ENCODE peak calls at places on chromosome 14, in nine cellular contexts. H is adrenal gland, O is A549, C is RWPE2, A is gastrocnemius medialis, J is ascending aorta, Z is mammary epithelial cell, G is cardiac muscle cell, E is neural progenitor cell. U is an unnamed sample.

GRCh38 chr14:68916358-68916757 is 62.7 kb downstream of the ACTN1 start:
- DNase-seq in C (no peak), H (no peak), O (no peak), A (no peak), J (no peak), G (no peak), Z (no peak), E (no peak), U (no peak)

GRCh38 chr14:86838363-86838762 is 1154.6 kb downstream of the GALC start:
- DNase-seq in O (no peak), G (no peak), E (no peak), Z (no peak), C (no peak), J (no peak), A (no peak), H (no peak), U (no peak)

GRCh38 chr14:68808696-68809095 is 15.8 kb upstream of the ZFP36L1 start:
- DNase-seq in A (no peak), Z (no peak), C (peak), G (no peak), H (peak), E (no peak), O (no peak), J (no peak), U (no peak)

GRCh38 chr14:73633517-73634332 is 11.1 kb upstream of the DNAL1 start:
- DNase-seq in G (peak), O (peak), Z (peak), E (peak), J (no peak), H (peak), A (peak), C (no peak), U (peak)

GRCh38 chr14:52950898-52951729 is at the start of gene FERMT2:
- DNase-seq in Z (peak), E (peak), A (peak), O (peak), C (peak), H (peak), G (peak), J (peak), U (peak)

GRCh38 chr14:99701260-99701659 is 17.2 kb downstream of the CYP46A1 start:
- DNase-seq in H (no peak), O (no peak), A (no peak), J (no peak), E (no peak), Z (no peak), C (no peak), G (no peak), U (no peak)

GRCh38 chr14:81343701-81344100 is 56.4 kb downstream of the STON2 start:
- DNase-seq in C (no peak), J (no peak), A (no peak), Z (no peak), E (no peak), G (no peak), O (no peak), H (no peak), U (no peak)

GRCh38 chr14:106442857-106443256 is 916.5 kb downstream of the TMEM121 start:
- DNase-seq in H (no peak), Z (no peak), C (no peak), A (no peak), J (no peak), E (no peak), O (no peak), G (no peak), U (no peak)

GRCh38 chr14:51533160-51533559 is 118.5 kb upstream of the FRMD6 start:
- DNase-seq in J (no peak), Z (peak), C (peak), E (no peak), H (no peak), G (no peak), O (no peak), A (no peak), U (peak)

GRCh38 chr14:50452979-50453705 is 56.5 kb upstream of the CDKL1 start:
- DNase-seq in H (no peak), C (no peak), E (no peak), A (no peak), G (peak), J (no peak), O (no peak), Z (peak), U (peak)

GRCh38 chr14:93081875-93082570 is 33.7 kb downstream of the ITPK1 start:
- DNase-seq in Z (no peak), C (no peak), J (no peak), G (no peak), E (no peak), A (no peak), O (no peak), H (no peak), U (no peak)

GRCh38 chr14:68810173-68811153 is 17.6 kb upstream of the ZFP36L1 start:
- DNase-seq in G (no peak), A (no peak), C (peak), E (no peak), Z (no peak), J (no peak), H (peak), O (no peak), U (no peak)

GRCh38 chr14:69980457-69981414 is 101.5 kb downstream of the SMOC1 start:
- DNase-seq in G (peak), H (no peak), E (peak), Z (peak), O (no peak), A (no peak), J (no peak), C (no peak), U (peak)

GRCh38 chr14:81221579-81222102 is 882 bp upstream of the GTF2A1 start:
- DNase-seq in E (no peak), O (no peak), J (no peak), C (no peak), A (no peak), H (peak), Z (no peak), G (peak), U (no peak)

GRCh38 chr14:34227834-34228662 is 234.0 kb downstream of the SPTSSA start:
- DNase-seq in Z (peak), A (peak), E (peak), C (no peak), O (peak), G (peak), J (no peak), H (peak), U (peak)

GRCh38 chr14:104887623-104888488 is 22.8 kb downstream of the CEP170B start:
- DNase-seq in C (peak), G (no peak), J (no peak), H (no peak), E (no peak), A (no peak), O (no peak), Z (no peak), U (no peak)

GRCh38 chr14:28101992-28102391 is 664.6 kb upstream of the FOXG1 start:
- DNase-seq in O (no peak), A (no peak), G (no peak), J (no peak), Z (no peak), E (no peak), H (no peak), C (no peak), U (no peak)

GRCh38 chr14:93954516-93954830 is 21.9 kb downstream of the ASB2 start:
- DNase-seq in J (no peak), C (no peak), A (no peak), G (no peak), O (no peak), Z (no peak), E (no peak), H (no peak), U (no peak)

GRCh38 chr14:62064741-62065323 is 302.6 kb downstream of the SNAPC1 start:
- DNase-seq in G (no peak), Z (no peak), J (no peak), A (no peak), E (no peak), H (no peak), O (no peak), C (no peak), U (no peak)

GRCh38 chr14:78933948-78934524 is 763.9 kb downstream of the NRXN3 start:
- DNase-seq in C (no peak), A (no peak), E (peak), J (no peak), H (no peak), G (peak), O (peak), Z (peak), U (peak)

GRCh38 chr14:101178184-101179072 is 274.9 kb upstream of the RTL1 start:
- DNase-seq in Z (no peak), A (no peak), C (no peak), H (peak), J (no peak), O (no peak), G (no peak), E (no peak), U (no peak)

GRCh38 chr14:101087614-101088394 is 184.3 kb upstream of the RTL1 start:
- DNase-seq in C (no peak), A (no peak), H (peak), J (no peak), O (no peak), Z (no peak), E (no peak), G (peak), U (no peak)

GRCh38 chr14:73725116-73726024 is 11.2 kb upstream of the PNMA1 start:
- DNase-seq in J (no peak), G (peak), O (no peak), E (no peak), A (peak), Z (no peak), C (peak), H (peak), U (no peak)

GRCh38 chr14:56754966-56755365 is 55.3 kb downstream of the OTX2 start:
- DNase-seq in E (no peak), J (no peak), G (no peak), Z (no peak), C (no peak), A (no peak), H (no peak), O (no peak), U (no peak)

DNA sequence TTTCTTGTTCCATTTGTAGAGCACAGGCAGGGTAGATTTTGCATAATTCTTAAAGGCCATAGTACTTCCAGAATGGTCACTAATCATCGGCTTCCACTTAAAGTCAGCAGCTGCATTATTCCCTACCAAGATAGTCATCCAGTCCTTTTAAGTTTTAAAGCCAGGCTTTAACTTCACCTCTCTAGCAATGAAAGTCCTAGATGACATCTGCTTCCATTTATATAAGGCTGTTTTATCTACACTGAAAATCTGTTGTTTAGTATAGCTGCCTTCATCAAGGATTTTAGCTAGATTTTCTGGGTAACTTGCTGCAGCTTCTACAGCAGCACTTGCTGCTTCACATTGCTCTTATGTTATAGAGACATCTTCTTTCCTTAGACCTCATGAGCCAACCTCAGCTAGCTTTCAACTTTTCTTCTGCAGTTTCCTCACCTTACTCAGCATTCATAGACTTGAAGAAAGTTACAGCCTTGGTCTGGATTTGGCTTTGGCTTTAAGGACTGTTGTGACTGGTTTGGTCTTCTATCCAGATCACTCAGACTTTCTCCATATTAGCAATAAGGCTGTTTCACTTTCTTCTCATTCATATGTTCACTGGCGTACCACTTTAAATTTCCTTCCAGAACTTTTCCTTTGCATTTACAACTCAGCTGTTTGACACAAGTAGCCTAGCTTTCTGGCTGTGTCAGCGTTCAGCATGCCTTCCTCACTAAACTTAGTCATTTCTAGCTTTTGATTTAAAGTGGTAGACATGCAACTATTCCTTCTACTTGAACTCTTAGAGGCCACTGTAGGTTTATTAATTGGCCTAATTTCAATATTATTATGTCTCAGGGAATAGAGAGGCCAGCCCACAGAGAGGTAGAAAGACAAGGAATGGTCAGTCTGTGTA is 209.9 kb upstream of the GARIN2 start:
- DNase-seq in O (no peak), J (no peak), H (no peak), Z (no peak), E (no peak), G (no peak), A (no peak), C (no peak), U (no peak)
- TF ChIP-seq CTCF in O (no peak), J (no peak), H (no peak), Z (no peak), E (no peak), G (no peak), A (no peak), C (no peak), U (no peak)

GRCh38 chr14:102605026-102605425 is 12.6 kb downstream of the RCOR1 start:
- DNase-seq in Z (peak), C (no peak), E (no peak), O (no peak), H (no peak), G (no peak), A (no peak), J (no peak), U (peak)

GRCh38 chr14:102604183-102604582 is 11.7 kb downstream of the RCOR1 start:
- DNase-seq in Z (no peak), A (no peak), O (no peak), E (no peak), J (no peak), G (no peak), H (no peak), C (no peak), U (no peak)

GRCh38 chr14:102602421-102603292 is 10.2 kb downstream of the RCOR1 start:
- DNase-seq in Z (no peak), H (no peak), G (no peak), A (no peak), E (no peak), O (no peak), C (no peak), J (no peak), U (no peak)

GRCh38 chr14:102601378-102601925 is 9.0 kb downstream of the RCOR1 start:
- DNase-seq in O (no peak), C (no peak), J (no peak), H (no peak), E (no peak), A (no peak), G (no peak), Z (no peak), U (no peak)

DNA sequence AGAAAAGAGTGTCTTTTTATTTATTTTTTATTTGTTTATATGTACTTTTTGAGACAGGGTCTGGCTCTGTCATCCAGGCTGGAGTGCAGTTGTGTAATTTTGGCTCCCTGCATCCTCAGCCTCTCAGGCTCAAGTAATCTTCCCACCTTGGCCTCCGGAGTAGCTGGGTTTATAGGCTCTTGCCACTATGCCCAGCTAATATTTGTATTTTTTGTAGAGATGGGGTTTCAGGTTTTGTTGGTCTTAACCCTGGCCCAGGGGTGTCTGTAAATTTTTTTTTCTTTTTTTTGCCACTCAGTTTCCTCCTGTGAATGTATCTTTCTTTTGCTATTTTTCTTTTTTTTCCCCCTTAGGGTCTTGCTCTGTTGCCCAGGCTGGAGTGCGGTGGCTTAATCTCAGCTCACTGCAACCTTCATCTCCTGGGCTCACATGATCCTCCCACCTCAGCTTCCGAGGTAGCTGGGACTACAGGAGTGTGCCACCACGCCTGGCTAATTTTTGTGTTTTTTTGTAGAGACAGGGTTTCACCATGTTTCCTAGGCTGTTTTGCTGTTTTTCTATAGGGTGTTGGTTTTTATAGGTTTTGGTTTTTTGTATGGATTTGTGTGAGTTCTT is 11.0 kb downstream of the RCOR1 start:
- DNase-seq in H (no peak), C (no peak), A (no peak), E (no peak), Z (no peak), G (no peak), J (no peak), O (no peak), U (no peak)
- H3K27ac ChIP-seq in H (no peak), C (peak), A (no peak), E (no peak), Z (no peak), G (no peak), J (no peak), O (no peak), U (peak)

GRCh38 chr14:60510976-60511599 is 2.1 kb downstream of the SIX6 start:
- DNase-seq in H (no peak), J (no peak), G (no peak), C (no peak), Z (no peak), O (no peak), E (peak), A (no peak), U (no peak)

GRCh38 chr14:60512952-60513554 is 4.1 kb downstream of the SIX6 start:
- DNase-seq in O (no peak), Z (no peak), E (peak), A (no peak), H (no peak), J (no peak), G (no peak), C (no peak), U (no peak)

GRCh38 chr14:60515244-60515695 is 6.3 kb downstream of the SIX6 start:
- DNase-seq in C (no peak), Z (no peak), H (no peak), G (no peak), A (no peak), O (no peak), E (no peak), J (no peak), U (no peak)

GRCh38 chr14:60514378-60515243 is 5.7 kb downstream of the SIX6 start:
- DNase-seq in J (no peak), C (no peak), G (peak), A (peak), H (no peak), E (peak), O (peak), Z (no peak), U (no peak)

GRCh38 chr14:60515696-60516284 is 6.8 kb downstream of the SIX6 start:
- DNase-seq in O (no peak), H (no peak), A (no peak), G (no peak), Z (no peak), E (peak), C (no peak), J (no peak), U (no peak)
- TF ChIP-seq CTCF in O (no peak), H (no peak), A (no peak), G (no peak), Z (no peak), E (peak), C (no peak), J (no peak), U (no peak)

DNA sequence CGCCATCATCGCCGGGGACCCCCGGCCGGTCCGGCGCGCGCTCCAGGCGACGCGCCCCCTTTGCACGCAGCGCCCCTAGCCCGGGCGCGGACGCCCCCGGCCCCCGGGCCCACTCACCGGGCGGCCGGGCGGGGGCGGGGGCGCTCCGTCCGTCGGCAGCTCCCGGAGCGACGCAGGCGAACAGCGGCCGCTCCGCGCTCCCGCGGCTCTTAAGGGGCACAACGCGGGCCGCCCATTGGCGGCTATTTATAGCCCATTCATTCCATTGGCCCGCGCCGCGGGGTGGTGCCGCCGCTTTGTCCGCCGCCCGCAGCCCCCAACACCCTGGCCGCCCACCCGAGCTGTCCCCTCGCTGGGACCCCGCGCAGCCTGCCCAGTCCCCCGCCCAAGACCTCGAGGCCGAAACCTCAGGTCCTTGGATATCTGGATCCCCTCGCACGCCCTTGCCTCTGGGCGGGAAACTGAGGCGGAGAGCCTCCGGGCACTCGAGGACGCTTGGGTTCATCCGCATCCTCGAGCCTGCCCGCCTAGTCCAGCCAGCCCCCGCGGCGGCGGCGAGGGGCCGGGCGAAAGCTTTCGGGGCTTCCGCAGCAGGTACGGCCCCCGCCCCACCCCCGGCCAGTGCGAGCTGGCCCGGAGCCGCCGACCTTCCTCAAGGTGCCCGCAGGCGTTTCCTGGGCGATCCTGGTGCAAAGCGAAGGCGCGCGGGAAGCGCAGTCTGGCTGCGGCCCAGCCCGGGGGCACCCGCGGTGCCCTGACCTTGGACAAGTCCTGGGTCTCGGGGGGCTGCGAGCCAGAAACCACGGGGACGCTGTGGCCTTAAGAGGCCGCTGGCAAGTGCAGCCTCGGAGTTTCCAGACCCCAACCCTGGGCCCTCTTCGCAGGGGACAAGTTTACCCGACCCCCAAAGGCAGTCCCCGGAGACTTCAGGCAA is at the start of gene CKB:
- DNase-seq in O (peak), J (no peak), G (peak), A (no peak), E (peak), Z (no peak), C (no peak), H (peak), U (peak)
- H3K27ac ChIP-seq in O (peak), J (peak), G (no peak), A (peak), E (no peak), Z (no peak), C (peak), H (peak), U (peak)

DNA sequence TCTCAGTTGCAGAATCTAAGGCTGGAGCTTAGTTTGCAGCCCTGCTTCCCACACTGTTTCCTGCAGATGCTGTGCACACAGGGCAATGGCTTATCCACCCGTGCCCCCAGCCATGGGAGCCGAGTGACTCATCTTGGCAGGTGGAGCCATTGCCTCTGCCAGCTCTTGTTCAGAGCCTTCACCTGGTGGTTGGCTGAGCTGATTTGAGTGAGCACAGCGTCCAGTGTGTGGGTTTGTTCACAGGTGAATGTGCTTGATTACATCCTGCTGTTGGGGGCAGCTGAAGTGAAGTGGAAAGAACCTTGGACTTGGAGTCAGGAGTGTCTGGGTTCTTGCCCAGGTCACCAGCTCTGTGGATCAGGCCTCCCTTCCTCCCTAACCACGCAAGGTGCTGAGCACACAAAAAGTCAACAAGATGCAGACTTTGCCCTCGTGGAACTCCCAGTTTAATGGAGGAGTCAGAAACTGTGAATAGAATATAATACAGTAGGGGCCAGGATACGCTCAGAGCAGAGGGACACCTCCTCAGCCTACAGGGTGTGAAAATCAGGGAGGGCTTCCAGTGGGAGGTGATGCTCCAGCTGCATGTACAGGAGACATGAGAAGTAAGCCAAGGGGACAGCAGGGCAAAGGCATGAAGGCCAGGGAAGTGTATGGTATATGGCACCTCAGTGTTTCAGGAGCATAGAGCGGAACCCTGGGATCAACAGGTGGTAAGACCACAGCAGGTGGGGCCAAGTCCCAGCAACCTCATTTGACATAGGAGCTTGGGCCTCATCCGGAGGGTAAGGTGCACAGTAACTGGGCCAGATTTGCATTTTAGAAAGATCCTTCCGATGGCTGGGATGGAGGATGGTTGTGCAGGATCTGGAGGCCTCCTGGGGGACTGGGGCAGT is 22.8 kb downstream of the JDP2 start:
- DNase-seq in G (no peak), H (peak), E (no peak), C (peak), J (no peak), O (no peak), Z (peak), A (peak), U (peak)
- TF ChIP-seq CTCF in G (no peak), H (no peak), E (no peak), C (no peak), J (no peak), O (no peak), Z (peak), A (no peak), U (no peak)